ENCODE peak calls at places on chromosomes 12 and 14, in four cellular contexts. U is K562, J is A549, Z is H1. I is an unnamed sample.

GRCh38 chr12:50603817-50604639 is 99.2 kb downstream of the DIP2B start:
- DNase-seq in J (no peak), Z (no peak), U (no peak), I (no peak)

GRCh38 chr12:15899282-15899870 is 11.8 kb upstream of the DERA start:
- DNase-seq in U (peak), J (peak), Z (no peak), I (no peak)

GRCh38 chr12:8698132-8698829 is 490 bp downstream of the RIMKLB start:
- DNase-seq in U (peak), J (peak), Z (no peak), I (peak)

GRCh38 chr14:65704850-65705249 is 292.3 kb downstream of the FUT8 start:
- DNase-seq in J (no peak), U (no peak), Z (no peak), I (no peak)

GRCh38 chr14:22046063-22046462 is 372.4 kb upstream of the OR4E1 start:
- DNase-seq in J (no peak), U (no peak), Z (no peak), I (no peak)

GRCh38 chr12:5000204-5000603 is 43.5 kb upstream of the KCNA5 start:
- DNase-seq in Z (no peak), U (no peak), J (peak), I (no peak)

GRCh38 chr12:12716151-12716844 is 870 bp upstream of the CDKN1B start:
- DNase-seq in U (no peak), J (peak), Z (no peak), I (no peak)

GRCh38 chr14:26206640-26207039 is 391.2 kb downstream of the NOVA1 start:
- DNase-seq in U (no peak), Z (no peak), J (no peak), I (no peak)

GRCh38 chr12:110458756-110459155 is 8.6 kb upstream of the ARPC3 start:
- DNase-seq in J (no peak), Z (no peak), U (no peak), I (no peak)

GRCh38 chr14:95341564-95341963 is 21.9 kb upstream of the CLMN start:
- DNase-seq in Z (no peak), U (no peak), J (no peak), I (no peak)
- TF ChIP-seq CHD2 in Z (no peak), U (no peak), J (no peak), I (no peak)

GRCh38 chr12:96098631-96099030 is 63.2 kb upstream of the LTA4H start:
- DNase-seq in J (no peak), U (no peak), Z (no peak), I (no peak)
- TF ChIP-seq CHD2 in J (no peak), U (no peak), Z (no peak), I (no peak)

GRCh38 chr12:112664569-112664968 is 127.0 kb upstream of the RPH3A start:
- DNase-seq in U (peak), Z (no peak), J (peak), I (no peak)
- TF ChIP-seq CHD2 in U (no peak), Z (no peak), J (no peak), I (no peak)

GRCh38 chr12:17971850-17972249 is 118.1 kb downstream of the RERGL start:
- DNase-seq in Z (no peak), U (no peak), J (no peak), I (no peak)
- TF ChIP-seq CHD2 in Z (no peak), U (no peak), J (no peak), I (no peak)

GRCh38 chr12:6044082-6044481 is 80.4 kb downstream of the VWF start:
- DNase-seq in Z (no peak), J (no peak), U (no peak), I (peak)
- TF ChIP-seq CHD2 in Z (no peak), J (no peak), U (no peak), I (no peak)

DNA sequence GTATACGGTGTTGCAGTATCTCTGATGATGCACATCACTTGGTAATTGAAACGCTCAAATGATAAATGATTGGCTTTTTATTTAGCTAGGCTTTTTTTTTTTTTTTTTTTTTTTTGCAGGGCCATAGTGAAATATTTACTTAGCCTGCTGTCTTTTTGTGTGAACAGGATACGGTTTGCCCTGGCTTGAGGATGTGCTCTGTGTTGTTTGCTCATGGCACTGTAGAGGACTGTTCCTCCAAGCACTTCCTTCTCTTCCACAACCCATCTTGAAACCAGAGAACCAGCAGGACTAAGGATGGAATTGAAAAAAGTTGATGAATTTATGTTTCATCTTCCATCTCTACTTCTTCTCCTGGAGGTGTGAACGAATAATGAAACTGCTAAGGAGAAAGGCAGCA is 15.5 kb upstream of the SSPN start:
- DNase-seq in J (no peak), Z (no peak), U (no peak), I (no peak)
- TF ChIP-seq CHD2 in J (no peak), Z (no peak), U (no peak), I (no peak)

GRCh38 chr14:89214221-89214965 is 202.6 kb downstream of the FOXN3 start:
- DNase-seq in J (peak), U (no peak), Z (no peak), I (peak)

GRCh38 chr14:89217876-89218275 is 199.2 kb downstream of the FOXN3 start:
- DNase-seq in U (no peak), Z (no peak), J (no peak), I (no peak)

GRCh38 chr14:89207925-89208328 is 209.1 kb downstream of the FOXN3 start:
- DNase-seq in Z (no peak), J (no peak), U (no peak), I (peak)

GRCh38 chr14:89215166-89215940 is 201.7 kb downstream of the FOXN3 start:
- DNase-seq in J (no peak), Z (no peak), U (peak), I (no peak)

DNA sequence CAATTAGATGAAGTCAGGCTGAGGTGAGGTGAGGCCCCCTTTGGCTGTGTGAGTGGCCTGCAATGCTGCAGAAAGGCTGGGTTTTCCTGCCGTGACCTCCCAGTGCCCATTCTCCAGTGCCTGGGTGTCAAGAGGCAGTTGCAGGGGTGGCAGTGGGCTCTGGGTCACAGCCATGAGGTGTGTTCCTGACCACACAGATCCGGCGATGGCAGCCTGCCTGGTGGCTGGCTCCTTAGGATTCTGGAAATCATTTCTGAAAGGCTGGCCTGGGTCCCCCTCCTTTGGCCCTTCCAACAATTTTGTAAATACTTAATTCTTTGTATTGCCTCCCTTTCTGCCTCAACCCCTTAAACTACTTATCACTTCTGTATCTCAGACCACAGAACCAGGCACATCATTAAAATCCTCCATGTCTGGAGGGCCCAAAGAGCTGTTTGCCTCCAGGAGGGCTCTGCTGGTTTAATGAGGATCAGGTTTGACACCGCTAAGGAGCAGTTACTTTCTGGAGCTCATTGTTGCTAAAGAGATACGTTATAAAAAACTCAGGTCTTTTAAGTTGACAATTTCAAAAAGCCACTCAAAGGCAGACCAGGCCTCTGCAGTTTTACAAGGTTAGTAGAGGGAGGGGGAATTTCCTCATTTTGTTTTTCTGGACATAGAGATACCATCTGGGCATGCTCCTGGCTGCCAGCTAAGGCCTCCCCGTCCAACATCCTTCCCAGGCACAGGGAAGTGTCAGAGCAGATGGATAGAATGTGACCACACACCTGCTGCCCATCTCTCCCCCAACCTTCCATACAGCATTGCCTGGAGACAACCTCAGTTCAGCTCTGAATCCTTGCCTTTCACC is 204.4 kb downstream of the FOXN3 start:
- DNase-seq in U (no peak), Z (no peak), J (no peak), I (peak)
- TF ChIP-seq CHD2 in U (no peak), Z (no peak), J (no peak), I (no peak)

GRCh38 chr14:105326891-105327694 is 12.5 kb downstream of the PACS2 start:
- DNase-seq in Z (no peak), J (no peak), U (no peak), I (peak)
- TF ChIP-seq CHD2 in Z (no peak), J (no peak), U (no peak), I (no peak)

DNA sequence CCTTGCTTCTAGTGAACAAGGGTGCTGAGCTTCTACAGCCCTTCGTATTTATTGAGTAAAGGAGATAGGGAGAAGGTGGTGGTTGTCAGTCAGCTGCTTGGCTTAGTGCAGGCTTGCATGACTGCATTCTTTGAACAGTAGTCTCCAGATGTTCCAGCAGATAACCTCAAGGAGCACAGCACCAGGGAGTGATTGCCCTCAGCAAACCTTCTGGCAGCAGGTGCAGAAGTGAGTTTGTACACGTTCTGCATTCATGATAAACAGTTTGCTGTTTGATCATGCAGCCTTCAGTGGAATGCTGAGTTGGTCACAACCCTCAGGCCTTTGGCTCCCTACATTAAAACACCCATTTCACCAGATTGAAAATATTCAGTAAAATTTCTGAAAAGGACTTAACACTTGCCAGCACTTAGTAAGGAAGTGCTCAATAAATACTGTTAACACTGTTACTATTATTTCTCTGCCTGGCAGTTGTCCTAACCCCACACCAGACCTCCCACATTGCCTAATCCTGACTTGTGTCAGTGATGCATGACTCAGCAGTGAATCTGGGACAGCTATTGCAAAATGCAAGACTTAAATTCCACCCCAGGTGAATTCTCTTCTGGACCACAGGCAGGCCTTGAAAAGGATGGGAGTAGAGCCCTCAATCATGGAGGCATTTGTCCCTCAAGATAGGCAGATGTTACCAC is 18.9 kb upstream of the CARMIL3 start:
- DNase-seq in U (no peak), J (peak), Z (no peak), I (no peak)
- TF ChIP-seq CHD2 in U (no peak), J (no peak), Z (no peak), I (no peak)

DNA sequence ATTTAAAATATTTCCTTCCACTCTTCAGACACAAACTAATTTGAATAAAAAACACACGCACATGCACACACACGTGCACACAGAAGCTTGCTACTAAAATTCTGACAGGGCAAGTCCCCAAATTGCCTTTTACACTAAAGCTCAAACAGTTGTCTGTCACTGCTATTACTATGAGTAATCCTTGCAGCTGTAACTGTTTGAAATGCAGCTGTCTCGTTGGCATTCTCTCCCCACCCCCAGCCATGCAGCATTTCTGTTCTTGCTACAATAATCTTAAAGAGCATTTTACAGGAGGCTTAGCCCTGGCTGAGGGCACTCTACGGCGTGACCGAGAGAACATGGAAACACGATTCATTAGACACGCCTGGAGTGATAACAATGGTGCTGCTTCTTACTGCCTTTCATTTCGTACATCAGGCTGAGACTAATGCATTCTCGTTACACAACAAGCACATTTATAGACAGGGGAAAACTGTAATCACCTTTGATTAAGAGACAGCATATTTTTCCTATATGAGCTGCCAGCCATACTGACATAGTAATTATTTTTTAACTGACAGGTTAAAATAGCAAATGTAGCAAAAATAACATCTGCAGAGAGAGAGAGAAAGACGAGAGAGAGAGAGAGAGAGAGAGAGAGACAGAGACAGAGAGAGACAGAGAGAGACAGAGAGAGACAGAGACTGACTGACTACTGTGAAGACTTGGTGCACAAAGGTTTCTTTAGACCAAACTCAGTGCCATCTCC is 153.8 kb downstream of the MED13L start:
- DNase-seq in J (peak), U (peak), Z (no peak), I (peak)
- TF ChIP-seq CHD2 in J (no peak), U (no peak), Z (no peak), I (no peak)